ENCODE peak calls at places on chromosomes 5 and 9, in six cellular contexts. R, I, J, O, Y and P are unnamed samples.

GRCh38 chr5:157494178-157494830 is 34.3 kb downstream of the NIPAL4 start:
- DNase-seq in R (peak; percentile 25), I (no peak), J (no peak), O (no peak), Y (no peak), P (no peak)

GRCh38 chr5:40551706-40552557 is 127.8 kb upstream of the PTGER4 start:
- DNase-seq in R (no peak), I (no peak), J (no peak), O (peak; percentile 75), Y (peak; percentile 98), P (no peak)

GRCh38 chr9:69027355-69028097 is 8.0 kb upstream of the FXN start:
- DNase-seq in R (no peak), I (peak; percentile 65), J (no peak), O (peak; percentile 51), Y (peak; percentile 45), P (peak; percentile 88)

GRCh38 chr9:89606567-89607311 is 1.9 kb downstream of the GADD45G start:
- DNase-seq in R (no peak), I (no peak), J (peak; percentile 52), O (peak; percentile 70), Y (peak; percentile 28), P (peak; percentile 96)

GRCh38 chr9:94554439-94555331 is at the start of gene PCAT7:
- DNase-seq in R (no peak), I (peak; percentile 74), J (peak; percentile 35), O (peak; percentile 66), Y (no peak), P (peak; percentile 26)

GRCh38 chr9:84140535-84141101 is 160.0 kb downstream of the RMI1 start:
- DNase-seq in R (no peak), I (no peak), J (no peak), O (no peak), Y (peak; percentile 18), P (no peak)

GRCh38 chr5:154793599-154794524 is 38.7 kb downstream of the LARP1 start:
- DNase-seq in R (peak; percentile 33), I (no peak), J (no peak), O (no peak), Y (peak; percentile 77), P (no peak)

GRCh38 chr5:131786900-131787692 is 9.7 kb downstream of the FNIP1 start:
- DNase-seq in R (no peak), I (no peak), J (no peak), O (no peak), Y (no peak), P (no peak)

GRCh38 chr5:137496919-137497318 is 2.2 kb downstream of the SPOCK1 start:
- DNase-seq in R (no peak), I (no peak), J (no peak), O (no peak), Y (no peak), P (no peak)

GRCh38 chr9:113886471-113886870 is 10.4 kb downstream of the ZNF618 start:
- DNase-seq in R (no peak), I (no peak), J (no peak), O (no peak), Y (peak; percentile 23), P (peak; percentile 46)

GRCh38 chr5:113293068-113293571 is 141.7 kb downstream of the TSSK1B start:
- DNase-seq in R (no peak), I (no peak), J (no peak), O (no peak), Y (peak; percentile 28), P (no peak)

GRCh38 chr9:37920471-37921167 is 16.7 kb upstream of the SLC25A51 start:
- DNase-seq in R (peak; percentile 63), I (no peak), J (no peak), O (no peak), Y (no peak), P (peak; percentile 16)

GRCh38 chr5:96260009-96260408 is 173.0 kb downstream of the PCSK1 start:
- DNase-seq in R (no peak), I (no peak), J (no peak), O (no peak), Y (no peak), P (no peak)

GRCh38 chr5:146947181-146947941 is 68.8 kb upstream of the PPP2R2B start:
- DNase-seq in R (no peak), I (peak; percentile 16), J (no peak), O (peak; percentile 5), Y (peak; percentile 4), P (peak; percentile 3)

GRCh38 chr9:110752766-110753165 is 84.2 kb downstream of the MUSK start:
- DNase-seq in R (no peak), I (peak; percentile 64), J (no peak), O (peak; percentile 69), Y (peak; percentile 96), P (no peak)

GRCh38 chr5:79691007-79691406 is 1.4 kb downstream of the CMYA5 start:
- DNase-seq in R (no peak), I (no peak), J (no peak), O (no peak), Y (no peak), P (no peak)

GRCh38 chr5:37701868-37702267 is 138.0 kb downstream of the GDNF start:
- DNase-seq in R (no peak), I (no peak), J (no peak), O (no peak), Y (no peak), P (no peak)

GRCh38 chr9:131677445-131678180 is 62.3 kb downstream of the RAPGEF1 start:
- DNase-seq in R (no peak), I (no peak), J (peak; percentile 36), O (no peak), Y (peak; percentile 83), P (no peak)

GRCh38 chr9:114431770-114432169 is 44.0 kb upstream of the AKNA start:
- DNase-seq in R (no peak), I (no peak), J (no peak), O (no peak), Y (no peak), P (no peak)

GRCh38 chr5:167633931-167634341 is 657.5 kb upstream of the WWC1 start:
- DNase-seq in R (no peak), I (no peak), J (no peak), O (no peak), Y (peak; percentile 57), P (no peak)

GRCh38 chr9:122827759-122828090 is 663 bp downstream of the PDCL start:
- DNase-seq in R (no peak), I (no peak), J (no peak), O (peak; percentile 35), Y (peak; percentile 42), P (peak; percentile 75)

DNA sequence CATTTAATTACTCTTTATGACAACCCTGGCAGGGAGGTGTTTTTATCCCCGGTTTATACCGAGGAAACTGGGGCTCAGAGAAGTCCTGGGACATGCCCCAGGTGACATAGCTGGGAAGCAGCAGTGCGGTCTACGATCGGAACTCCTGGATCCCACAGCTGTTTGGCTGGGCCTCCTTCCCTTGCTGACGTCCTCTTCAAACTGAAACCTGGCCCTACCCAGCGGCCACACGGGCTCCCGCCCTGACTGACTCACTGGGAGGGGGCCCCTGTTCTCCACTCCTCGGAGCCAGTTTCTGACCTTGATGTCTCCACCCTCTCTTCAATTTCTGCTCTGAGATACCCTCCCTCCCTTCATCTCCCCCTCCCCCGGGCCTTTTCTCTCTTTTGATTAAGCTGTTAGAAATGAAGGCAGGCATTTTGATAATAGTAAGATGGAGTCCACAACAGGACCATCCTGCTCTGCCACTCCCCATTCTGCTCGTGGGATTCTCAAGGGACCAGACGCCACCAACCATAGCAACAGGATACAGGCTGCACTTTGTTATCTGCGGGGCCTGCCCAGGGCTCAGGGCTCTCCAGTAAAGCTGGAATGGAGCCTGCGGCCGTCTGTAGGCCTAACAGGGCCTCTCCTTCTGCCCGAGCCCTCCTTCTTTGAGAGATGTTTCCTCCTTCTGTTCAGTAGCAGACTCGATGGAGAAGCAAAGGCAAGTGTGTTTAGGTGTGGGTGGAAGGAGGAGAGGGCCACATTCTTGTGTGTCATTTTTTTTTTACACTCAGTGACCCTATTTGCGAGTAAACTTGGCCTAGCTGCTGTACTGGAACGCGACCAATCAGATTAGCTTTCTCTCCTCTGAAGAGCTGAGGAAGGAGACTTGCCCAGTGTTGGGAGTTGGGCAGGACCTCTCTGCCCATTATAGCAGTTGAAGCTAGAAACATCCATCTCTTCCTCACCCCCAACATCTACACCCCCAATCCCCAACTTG is 8.7 kb upstream of the EPB41L4B start:
- DNase-seq in R (peak; percentile 67), I (no peak), J (peak; percentile 74), O (peak; percentile 97), Y (peak; percentile 58), P (peak; percentile 27)
- TF ChIP-seq POLR2A in R (no peak), I (no peak), J (no peak), O (no peak), Y (no peak), P (no peak)

GRCh38 chr9:134328841-134329575 is 2.8 kb downstream of the RXRA start:
- DNase-seq in R (peak; percentile 84), I (no peak), J (peak; percentile 75), O (no peak), Y (no peak), P (no peak)

GRCh38 chr9:134327671-134328231 is 1.5 kb downstream of the RXRA start:
- DNase-seq in R (no peak), I (no peak), J (peak; percentile 27), O (no peak), Y (no peak), P (peak; percentile 51)

GRCh38 chr9:134326754-134327526 is 685 bp downstream of the RXRA start:
- DNase-seq in R (peak; percentile 76), I (no peak), J (peak; percentile 44), O (peak; percentile 92), Y (peak; percentile 31), P (peak; percentile 58)

GRCh38 chr9:134329576-134329855 is 3.3 kb downstream of the RXRA start:
- DNase-seq in R (no peak), I (no peak), J (peak; percentile 41), O (no peak), Y (no peak), P (no peak)

DNA sequence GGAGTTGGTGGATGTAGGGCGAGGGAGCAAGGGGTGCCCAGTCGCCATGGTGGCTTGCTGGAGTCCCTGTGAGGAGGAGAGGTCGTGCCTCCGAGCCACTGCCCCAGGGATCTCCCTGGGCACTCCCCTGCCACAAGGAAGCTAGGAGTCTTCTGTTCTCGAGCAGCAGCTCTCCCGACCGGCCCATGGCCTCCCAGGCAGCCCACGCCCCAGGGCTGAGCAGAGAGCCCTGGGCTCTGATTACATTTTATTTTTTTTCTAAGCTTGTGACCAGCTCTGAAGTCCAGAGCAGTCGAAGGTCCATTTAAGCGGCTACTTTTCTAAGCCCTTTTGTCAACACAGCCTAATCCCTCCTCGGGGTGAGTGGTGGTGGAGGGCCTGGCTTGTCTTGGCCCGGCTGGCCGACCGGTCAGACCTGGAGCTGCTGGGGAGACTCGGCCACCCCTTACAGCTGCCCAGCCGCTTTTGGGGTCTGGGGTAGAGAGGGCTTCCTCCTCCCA is 2.1 kb downstream of the RXRA start:
- DNase-seq in R (no peak), I (no peak), J (peak; percentile 40), O (no peak), Y (peak; percentile 47), P (no peak)
- TF ChIP-seq POLR2A in R (no peak), I (no peak), J (no peak), O (no peak), Y (no peak), P (no peak)

GRCh38 chr9:112069318-112070169 is 105.6 kb downstream of the SUSD1 start:
- DNase-seq in R (no peak), I (no peak), J (no peak), O (no peak), Y (no peak), P (peak; percentile 68)
- TF ChIP-seq POLR2A in R (no peak), I (no peak), J (no peak), O (no peak), Y (no peak), P (no peak)

GRCh38 chr9:106862115-106862945 is 636 bp upstream of the ZNF462 start:
- DNase-seq in R (peak; percentile 73), I (no peak), J (peak; percentile 36), O (peak; percentile 53), Y (peak; percentile 52), P (no peak)
- TF ChIP-seq POLR2A in R (no peak), I (no peak), J (no peak), O (peak; percentile 44), Y (no peak), P (no peak)

GRCh38 chr5:39072915-39073758 is 1.1 kb downstream of the RICTOR start:
- DNase-seq in R (no peak), I (no peak), J (peak; percentile 42), O (no peak), Y (peak; percentile 45), P (peak; percentile 69)
- TF ChIP-seq POLR2A in R (no peak), I (no peak), J (no peak), O (no peak), Y (no peak), P (no peak)